ENCODE peak calls at places on chromosomes 11 and 22, in seven cellular contexts. H, W, D, Y, Q, F and R are unnamed samples.

GRCh38 chr11:47992959-47993820 is 12.8 kb downstream of the PTPRJ start:
- DNase-seq in H (peak), W (no peak), D (no peak), Y (peak), Q (no peak), F (peak), R (no peak)

GRCh38 chr11:71179877-71180276 is 72.5 kb downstream of the SHANK2 start:
- DNase-seq in H (no peak), W (no peak), D (no peak), Y (no peak), Q (no peak), F (no peak), R (no peak)

GRCh38 chr11:102603091-102603490 is 22.0 kb downstream of the MMP20 start:
- DNase-seq in H (peak), W (no peak), D (no peak), Y (peak), Q (no peak), F (no peak), R (no peak)

GRCh38 chr11:47426062-47426956 is at the start of gene PSMC3:
- DNase-seq in H (peak), W (peak), D (peak), Y (peak), Q (peak), F (peak), R (peak)

GRCh38 chr11:9075441-9076000 is 15.9 kb downstream of the SCUBE2 start:
- DNase-seq in H (no peak), W (no peak), D (no peak), Y (peak), Q (no peak), F (peak), R (no peak)

GRCh38 chr11:86737752-86738151 is 62.6 kb upstream of the PRSS23 start:
- DNase-seq in H (no peak), W (no peak), D (no peak), Y (no peak), Q (no peak), F (no peak), R (no peak)

GRCh38 chr11:67289226-67289650 is at the start of gene ANKRD13D:
- DNase-seq in H (no peak), W (peak), D (peak), Y (no peak), Q (no peak), F (no peak), R (no peak)

GRCh38 chr11:70471254-70471653 is 72.9 kb downstream of the CTTN start:
- DNase-seq in H (peak), W (peak), D (peak), Y (no peak), Q (no peak), F (no peak), R (peak)

GRCh38 chr11:112355726-112356125 is 95.1 kb upstream of the PLET1 start:
- DNase-seq in H (peak), W (no peak), D (no peak), Y (peak), Q (no peak), F (peak), R (peak)

GRCh38 chr11:69892237-69892985 is 73.2 kb upstream of the FGF3 start:
- DNase-seq in H (peak), W (no peak), D (no peak), Y (no peak), Q (no peak), F (no peak), R (no peak)

GRCh38 chr11:111963786-111964385 is 26.7 kb downstream of the DIXDC1 start:
- DNase-seq in H (no peak), W (no peak), D (no peak), Y (no peak), Q (no peak), F (no peak), R (no peak)

GRCh38 chr22:44024288-44024908 is at the start of gene PARVB:
- DNase-seq in H (peak), W (peak), D (no peak), Y (peak), Q (peak), F (no peak), R (peak)

GRCh38 chr11:35061516-35062440 is 77.2 kb upstream of the CD44 start:
- DNase-seq in H (no peak), W (no peak), D (no peak), Y (no peak), Q (no peak), F (peak), R (no peak)

GRCh38 chr11:133202816-133203215 is 329.5 kb downstream of the OPCML start:
- DNase-seq in H (peak), W (no peak), D (no peak), Y (no peak), Q (no peak), F (no peak), R (no peak)